ENCODE peak calls at places on chromosomes 12 and 14, in seven cellular contexts. One of them, this sample, is unnamed.

GRCh38 chr14:29814153-29815057 is 113.2 kb downstream of the PRKD1 start:
- DNase-seq in HFFc6: no peak
- DNase-seq in epithelial cell of esophagus: no peak
- DNase-seq in H9: no peak
- DNase-seq in HFF-Myc: no peak
- DNase-seq in ovary: peak; percentile 51
- DNase-seq in sigmoid colon: peak; percentile 80
- DNase-seq in this sample: no peak

GRCh38 chr14:72781476-72782181 is 112.3 kb downstream of the DPF3 start:
- DNase-seq in HFFc6: peak; percentile 65
- DNase-seq in epithelial cell of esophagus: peak; percentile 63
- DNase-seq in H9: no peak
- DNase-seq in HFF-Myc: no peak
- DNase-seq in ovary: no peak
- DNase-seq in sigmoid colon: no peak
- DNase-seq in this sample: no peak

GRCh38 chr12:25675808-25676207 is 122.7 kb upstream of the LMNTD1 start:
- DNase-seq in HFFc6: no peak
- DNase-seq in epithelial cell of esophagus: no peak
- DNase-seq in H9: no peak
- DNase-seq in HFF-Myc: no peak
- DNase-seq in ovary: no peak
- DNase-seq in sigmoid colon: no peak
- DNase-seq in this sample: no peak

GRCh38 chr12:95608252-95609033 is 57.2 kb upstream of the USP44 start:
- DNase-seq in HFFc6: peak; percentile 25
- DNase-seq in epithelial cell of esophagus: peak; percentile 89
- DNase-seq in H9: peak; percentile 78
- DNase-seq in HFF-Myc: no peak
- DNase-seq in ovary: peak; percentile 78
- DNase-seq in sigmoid colon: no peak
- DNase-seq in this sample: no peak

GRCh38 chr12:116855744-116856470 is 25.3 kb downstream of the HRK start:
- DNase-seq in HFFc6: no peak
- DNase-seq in epithelial cell of esophagus: no peak
- DNase-seq in H9: no peak
- DNase-seq in HFF-Myc: no peak
- DNase-seq in ovary: no peak
- DNase-seq in sigmoid colon: no peak
- DNase-seq in this sample: no peak

GRCh38 chr14:35878272-35879140 is 52.4 kb downstream of the BRMS1L start:
- DNase-seq in HFFc6: peak; percentile 77
- DNase-seq in epithelial cell of esophagus: peak; percentile 76
- DNase-seq in H9: no peak
- DNase-seq in HFF-Myc: peak; percentile 93
- DNase-seq in ovary: peak; percentile 42
- DNase-seq in sigmoid colon: no peak
- DNase-seq in this sample: no peak

GRCh38 chr12:109831929-109832328 is 1.3 kb downstream of the TRPV4 start:
- DNase-seq in HFFc6: no peak
- DNase-seq in epithelial cell of esophagus: no peak
- DNase-seq in H9: no peak
- DNase-seq in HFF-Myc: no peak
- DNase-seq in ovary: no peak
- DNase-seq in sigmoid colon: no peak
- DNase-seq in this sample: no peak

GRCh38 chr12:42524716-42525115 is 64.8 kb downstream of the PRICKLE1 start:
- DNase-seq in HFFc6: no peak
- DNase-seq in epithelial cell of esophagus: no peak
- DNase-seq in H9: no peak
- DNase-seq in HFF-Myc: no peak
- DNase-seq in ovary: no peak
- DNase-seq in sigmoid colon: no peak
- DNase-seq in this sample: no peak

GRCh38 chr14:96739511-96739910 is 57.7 kb upstream of the VRK1 start:
- DNase-seq in HFFc6: no peak
- DNase-seq in epithelial cell of esophagus: no peak
- DNase-seq in H9: no peak
- DNase-seq in HFF-Myc: no peak
- DNase-seq in ovary: no peak
- DNase-seq in sigmoid colon: no peak
- DNase-seq in this sample: no peak

GRCh38 chr12:49622501-49623141 is 740 bp upstream of the PRPF40B start:
- DNase-seq in HFFc6: peak; percentile 14
- DNase-seq in epithelial cell of esophagus: no peak
- DNase-seq in H9: peak; percentile 64
- DNase-seq in HFF-Myc: peak; percentile 10
- DNase-seq in ovary: peak; percentile 22
- DNase-seq in sigmoid colon: no peak
- DNase-seq in this sample: peak; percentile 80

GRCh38 chr12:14769462-14769836 is 33.8 kb downstream of the WBP11 start:
- DNase-seq in HFFc6: no peak
- DNase-seq in epithelial cell of esophagus: no peak
- DNase-seq in H9: peak; percentile 87
- DNase-seq in HFF-Myc: no peak
- DNase-seq in ovary: peak; percentile 60
- DNase-seq in sigmoid colon: peak; percentile 76
- DNase-seq in this sample: no peak

GRCh38 chr14:105641075-105641937 is 114.9 kb downstream of the TMEM121 start:
- DNase-seq in HFFc6: no peak
- DNase-seq in epithelial cell of esophagus: no peak
- DNase-seq in H9: no peak
- DNase-seq in HFF-Myc: no peak
- DNase-seq in ovary: no peak
- DNase-seq in sigmoid colon: no peak
- DNase-seq in this sample: no peak

GRCh38 chr12:122830517-122831214 is 4.6 kb upstream of the HIP1R start:
- DNase-seq in HFFc6: peak; percentile 79
- DNase-seq in epithelial cell of esophagus: peak; percentile 99
- DNase-seq in H9: no peak
- DNase-seq in HFF-Myc: peak; percentile 90
- DNase-seq in ovary: no peak
- DNase-seq in sigmoid colon: peak; percentile 53
- DNase-seq in this sample: no peak

GRCh38 chr12:51980051-51980808 is 26.5 kb upstream of the TAMALIN start:
- DNase-seq in HFFc6: peak; percentile 52
- DNase-seq in epithelial cell of esophagus: peak; percentile 66
- DNase-seq in H9: peak; percentile 69
- DNase-seq in HFF-Myc: no peak
- DNase-seq in ovary: peak; percentile 69
- DNase-seq in sigmoid colon: peak; percentile 85
- DNase-seq in this sample: peak; percentile 81

GRCh38 chr14:97331058-97331457 is 533.9 kb downstream of the VRK1 start:
- DNase-seq in HFFc6: no peak
- DNase-seq in epithelial cell of esophagus: no peak
- DNase-seq in H9: no peak
- DNase-seq in HFF-Myc: no peak
- DNase-seq in ovary: no peak
- DNase-seq in sigmoid colon: no peak
- DNase-seq in this sample: no peak

GRCh38 chr12:3300833-3301401 is 190.1 kb upstream of the PRMT8 start:
- DNase-seq in HFFc6: no peak
- DNase-seq in epithelial cell of esophagus: no peak
- DNase-seq in H9: no peak
- DNase-seq in HFF-Myc: no peak
- DNase-seq in ovary: no peak
- DNase-seq in sigmoid colon: no peak
- DNase-seq in this sample: no peak

GRCh38 chr12:52082026-52082667 is 2.6 kb downstream of the SMIM41 start:
- DNase-seq in HFFc6: no peak
- DNase-seq in epithelial cell of esophagus: no peak
- DNase-seq in H9: peak; percentile 41
- DNase-seq in HFF-Myc: no peak
- DNase-seq in ovary: peak; percentile 80
- DNase-seq in sigmoid colon: peak; percentile 83
- DNase-seq in this sample: no peak

GRCh38 chr14:85714046-85714445 is 184.1 kb downstream of the FLRT2 start:
- DNase-seq in HFFc6: no peak
- DNase-seq in epithelial cell of esophagus: no peak
- DNase-seq in H9: no peak
- DNase-seq in HFF-Myc: no peak
- DNase-seq in ovary: no peak
- DNase-seq in sigmoid colon: no peak
- DNase-seq in this sample: no peak

GRCh38 chr12:101919447-101919846 is 42.1 kb downstream of the DRAM1 start:
- DNase-seq in HFFc6: no peak
- DNase-seq in epithelial cell of esophagus: no peak
- DNase-seq in H9: no peak
- DNase-seq in HFF-Myc: no peak
- DNase-seq in ovary: no peak
- DNase-seq in sigmoid colon: no peak
- DNase-seq in this sample: no peak

GRCh38 chr14:71705460-71705859 is 226.8 kb upstream of the RGS6 start:
- DNase-seq in HFFc6: peak; percentile 41
- DNase-seq in epithelial cell of esophagus: no peak
- DNase-seq in H9: no peak
- DNase-seq in HFF-Myc: no peak
- DNase-seq in ovary: no peak
- DNase-seq in sigmoid colon: no peak
- DNase-seq in this sample: no peak
- TF ChIP-seq CTCF in HFFc6: peak; percentile 22
- TF ChIP-seq CTCF in epithelial cell of esophagus: no peak
- TF ChIP-seq CTCF in H9: no peak
- TF ChIP-seq CTCF in HFF-Myc: no peak
- TF ChIP-seq CTCF in ovary: no peak
- TF ChIP-seq CTCF in sigmoid colon: no peak
- TF ChIP-seq CTCF in this sample: no peak

DNA sequence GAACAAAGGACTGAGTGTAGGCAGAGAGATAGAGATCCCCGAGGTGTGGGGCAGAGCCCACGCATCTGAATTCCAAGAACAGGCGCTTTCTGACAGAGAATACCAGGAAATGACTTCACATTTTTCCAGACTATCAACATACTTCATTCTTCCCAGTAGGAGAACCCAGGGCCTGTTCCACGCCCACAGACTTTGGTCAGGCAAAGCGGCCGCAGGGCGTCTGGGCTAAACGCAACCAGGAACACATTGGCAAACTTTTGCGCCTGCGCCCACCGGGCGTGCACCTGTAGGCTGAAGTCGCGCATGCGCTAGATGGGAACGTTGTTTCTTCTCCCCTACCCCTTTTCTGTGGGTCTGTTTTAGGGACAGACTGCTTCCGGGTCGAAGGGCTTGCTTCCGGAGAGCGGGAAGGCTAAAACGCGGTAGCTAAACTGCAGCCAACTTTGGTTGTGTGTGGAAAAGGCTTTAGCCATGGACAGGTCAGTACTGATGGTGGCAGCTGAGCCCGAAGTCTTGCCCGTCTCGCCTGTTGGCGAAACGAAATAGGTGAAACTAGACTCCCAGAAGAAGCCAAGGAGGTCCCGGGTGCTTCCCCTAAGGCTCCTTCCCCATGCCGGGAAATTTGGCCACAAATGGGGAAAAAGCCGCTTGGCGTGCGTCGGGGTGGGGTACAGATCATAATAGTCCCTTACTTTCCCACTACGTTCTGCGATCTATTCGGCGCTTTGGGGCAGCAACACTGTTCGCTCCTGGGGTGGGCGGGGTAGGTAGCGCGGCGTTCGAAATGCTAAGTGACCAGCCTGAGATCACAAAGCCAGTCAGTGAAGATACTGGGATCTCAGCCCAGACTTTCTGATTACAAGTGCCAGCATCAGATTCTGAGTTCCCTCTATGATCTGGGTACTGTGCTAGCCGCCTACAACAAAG is at the start of gene NUP107:
- DNase-seq in HFFc6: peak; percentile 99
- DNase-seq in epithelial cell of esophagus: peak; percentile 99
- DNase-seq in H9: peak; percentile 99
- DNase-seq in HFF-Myc: peak; percentile 99
- DNase-seq in ovary: peak; percentile 99
- DNase-seq in sigmoid colon: peak; percentile 100
- DNase-seq in this sample: peak; percentile 98
- TF ChIP-seq CTCF in HFFc6: peak; percentile 46
- TF ChIP-seq CTCF in epithelial cell of esophagus: peak; percentile 39
- TF ChIP-seq CTCF in H9: no peak
- TF ChIP-seq CTCF in HFF-Myc: no peak
- TF ChIP-seq CTCF in ovary: peak; percentile 38
- TF ChIP-seq CTCF in sigmoid colon: peak; percentile 38
- TF ChIP-seq CTCF in this sample: no peak

GRCh38 chr14:101812071-101812470 is 50.6 kb downstream of the PPP2R5C start:
- DNase-seq in HFFc6: no peak
- DNase-seq in epithelial cell of esophagus: no peak
- DNase-seq in H9: no peak
- DNase-seq in HFF-Myc: no peak
- DNase-seq in ovary: no peak
- DNase-seq in sigmoid colon: no peak
- DNase-seq in this sample: no peak

GRCh38 chr14:101810897-101811620 is 49.5 kb downstream of the PPP2R5C start:
- DNase-seq in HFFc6: peak; percentile 44
- DNase-seq in epithelial cell of esophagus: peak; percentile 81
- DNase-seq in H9: no peak
- DNase-seq in HFF-Myc: no peak
- DNase-seq in ovary: no peak
- DNase-seq in sigmoid colon: no peak
- DNase-seq in this sample: peak; percentile 37

GRCh38 chr14:101808894-101809670 is 47.6 kb downstream of the PPP2R5C start:
- DNase-seq in HFFc6: no peak
- DNase-seq in epithelial cell of esophagus: no peak
- DNase-seq in H9: no peak
- DNase-seq in HFF-Myc: no peak
- DNase-seq in ovary: no peak
- DNase-seq in sigmoid colon: no peak
- DNase-seq in this sample: no peak

GRCh38 chr14:101809671-101810514 is 48.4 kb downstream of the PPP2R5C start:
- DNase-seq in HFFc6: peak; percentile 95
- DNase-seq in epithelial cell of esophagus: peak; percentile 97
- DNase-seq in H9: peak; percentile 91
- DNase-seq in HFF-Myc: peak; percentile 94
- DNase-seq in ovary: peak; percentile 87
- DNase-seq in sigmoid colon: peak; percentile 96
- DNase-seq in this sample: peak; percentile 92

DNA sequence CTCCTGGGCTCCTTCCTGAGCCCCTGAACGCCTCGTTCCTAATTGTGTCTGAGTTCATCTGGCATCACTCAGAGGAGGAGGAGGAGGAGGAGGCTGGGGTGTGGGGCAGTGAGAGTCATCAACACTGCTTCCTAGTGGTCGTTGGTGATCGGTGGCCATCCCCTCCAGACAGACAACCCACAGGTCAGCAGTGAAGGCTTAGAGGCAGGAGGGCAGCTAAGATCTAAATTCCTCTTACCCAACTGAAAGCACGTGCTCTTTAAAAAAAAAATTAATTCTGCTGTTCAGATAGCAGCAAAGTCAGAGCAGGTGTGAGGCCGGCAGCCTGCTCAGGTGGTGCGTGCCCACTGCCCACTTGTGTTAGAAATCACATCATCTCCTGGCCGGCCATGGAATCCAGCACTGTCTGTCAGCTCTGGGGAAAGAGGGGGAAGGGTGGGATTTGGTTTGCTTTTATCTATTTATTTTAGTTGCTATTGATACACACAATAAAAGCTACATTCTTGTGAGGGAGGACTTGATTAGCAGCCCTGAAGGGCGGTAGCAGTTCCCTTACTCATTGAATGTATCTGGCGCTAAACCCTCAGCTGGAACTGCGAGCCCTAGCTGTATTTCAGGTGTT is 46.6 kb downstream of the PPP2R5C start:
- DNase-seq in HFFc6: no peak
- DNase-seq in epithelial cell of esophagus: no peak
- DNase-seq in H9: peak; percentile 81
- DNase-seq in HFF-Myc: no peak
- DNase-seq in ovary: no peak
- DNase-seq in sigmoid colon: no peak
- DNase-seq in this sample: no peak
- TF ChIP-seq CTCF in HFFc6: peak; percentile 18
- TF ChIP-seq CTCF in epithelial cell of esophagus: no peak
- TF ChIP-seq CTCF in H9: peak; percentile 55
- TF ChIP-seq CTCF in HFF-Myc: peak; percentile 24
- TF ChIP-seq CTCF in ovary: no peak
- TF ChIP-seq CTCF in sigmoid colon: no peak
- TF ChIP-seq CTCF in this sample: no peak

GRCh38 chr14:89399594-89400068 is 17.4 kb downstream of the FOXN3 start:
- DNase-seq in HFFc6: peak; percentile 85
- DNase-seq in epithelial cell of esophagus: peak; percentile 12
- DNase-seq in H9: peak; percentile 72
- DNase-seq in HFF-Myc: peak; percentile 72
- DNase-seq in ovary: no peak
- DNase-seq in sigmoid colon: peak; percentile 51
- DNase-seq in this sample: peak; percentile 11
- TF ChIP-seq CTCF in HFFc6: no peak
- TF ChIP-seq CTCF in epithelial cell of esophagus: no peak
- TF ChIP-seq CTCF in H9: no peak
- TF ChIP-seq CTCF in HFF-Myc: no peak
- TF ChIP-seq CTCF in ovary: no peak
- TF ChIP-seq CTCF in sigmoid colon: no peak
- TF ChIP-seq CTCF in this sample: no peak